ENCODE peak calls at places on chromosomes 6 and 20, in six cellular contexts. K, W, B, I, T and E are unnamed samples.

GRCh38 chr20:49545572-49545971 is 22.4 kb downstream of the PTGIS start:
- DNase-seq in K (no peak), W (no peak), B (no peak), I (no peak), T (no peak), E (no peak)

GRCh38 chr6:8064638-8065518 is 689 bp upstream of the BLOC1S5 start:
- DNase-seq in K (no peak), W (no peak), B (no peak), I (no peak), T (no peak), E (no peak)

GRCh38 chr6:24766685-24767462 is 7.9 kb upstream of the GMNN start:
- DNase-seq in K (no peak), W (no peak), B (peak), I (no peak), T (no peak), E (peak)

GRCh38 chr6:146177785-146178184 is 148.9 kb downstream of the GRM1 start:
- DNase-seq in K (no peak), W (no peak), B (no peak), I (no peak), T (no peak), E (no peak)

GRCh38 chr20:258963-259362 is 1.4 kb downstream of the DEFB132 start:
- DNase-seq in K (no peak), W (no peak), B (peak), I (no peak), T (no peak), E (peak)

GRCh38 chr20:34956751-34957472 is 1.2 kb downstream of the MYH7B start:
- DNase-seq in K (no peak), W (no peak), B (no peak), I (no peak), T (no peak), E (no peak)

GRCh38 chr6:147103641-147104040 is 100.6 kb upstream of the STXBP5 start:
- DNase-seq in K (no peak), W (no peak), B (no peak), I (no peak), T (no peak), E (no peak)

GRCh38 chr6:153031335-153031955 is 28.9 kb upstream of the MTRF1L start:
- DNase-seq in K (no peak), W (no peak), B (peak), I (no peak), T (no peak), E (peak)

GRCh38 chr20:1825492-1825891 is 69.7 kb upstream of the SIRPA start:
- DNase-seq in K (no peak), W (no peak), B (peak), I (no peak), T (no peak), E (peak)

GRCh38 chr6:53464942-53465460 is 79.9 kb downstream of the GCLC start:
- DNase-seq in K (peak), W (no peak), B (peak), I (peak), T (peak), E (no peak)

GRCh38 chr20:52975024-52975732 is 3.0 kb downstream of the TSHZ2 start:
- DNase-seq in K (no peak), W (no peak), B (no peak), I (no peak), T (peak), E (no peak)

GRCh38 chr6:25036461-25036860 is 100.7 kb upstream of the RIPOR2 start:
- DNase-seq in K (no peak), W (no peak), B (no peak), I (no peak), T (no peak), E (no peak)

GRCh38 chr6:43829470-43829869 is 59.5 kb downstream of the VEGFA start:
- DNase-seq in K (no peak), W (no peak), B (no peak), I (no peak), T (no peak), E (no peak)

DNA sequence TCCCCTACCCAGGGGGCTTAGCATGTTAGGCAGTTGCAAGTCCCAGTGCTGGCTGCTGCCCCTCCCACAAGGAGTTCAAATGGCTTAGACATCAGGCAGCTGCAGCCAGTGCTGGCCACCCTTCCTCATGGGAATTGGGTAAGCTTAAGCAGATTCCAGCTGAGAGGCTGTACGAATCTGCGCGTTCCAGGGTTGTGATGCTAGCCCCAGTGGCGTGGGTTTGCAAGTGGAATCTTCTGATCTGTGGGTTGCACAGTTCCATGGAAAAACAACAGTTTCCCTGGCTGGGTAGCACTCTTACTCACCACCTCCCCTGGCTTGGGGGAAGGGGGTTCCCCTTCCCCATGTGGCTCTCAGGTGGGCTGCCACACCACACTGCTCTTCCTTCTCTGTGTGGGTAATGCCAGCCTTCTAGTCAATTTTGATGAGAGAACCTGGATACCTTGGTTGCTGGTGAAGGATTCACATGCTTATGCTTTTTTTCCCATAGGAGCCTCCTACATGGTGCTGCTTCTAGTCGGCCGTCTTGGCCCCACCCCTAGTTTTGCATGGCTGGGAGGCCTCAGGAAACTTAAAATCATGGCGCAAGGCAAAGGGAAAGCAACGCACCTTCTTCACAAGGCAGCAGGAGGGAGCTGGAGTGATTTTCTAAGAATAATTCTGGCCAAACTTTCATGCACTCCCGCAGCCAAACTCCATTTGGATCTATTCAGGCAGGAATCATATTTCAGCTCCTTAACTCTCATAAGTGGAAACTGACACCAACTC is 13.0 kb downstream of the DYNLT2 start:
- DNase-seq in K (no peak), W (no peak), B (no peak), I (no peak), T (no peak), E (no peak)
- H3K4me3 ChIP-seq in K (no peak), W (no peak), B (no peak), I (no peak), T (no peak), E (no peak)

GRCh38 chr6:151448623-151449022 is 3.3 kb downstream of the RMND1 start:
- DNase-seq in K (no peak), W (no peak), B (no peak), I (no peak), T (no peak), E (no peak)
- TF ChIP-seq CTCF in K (no peak), W (peak), B (no peak), I (no peak), T (no peak), E (peak)

GRCh38 chr6:14110001-14110818 is 7.4 kb upstream of the CD83 start:
- DNase-seq in K (no peak), W (no peak), B (no peak), I (no peak), T (no peak), E (no peak)
- H3K4me3 ChIP-seq in K (no peak), W (no peak), B (no peak), I (no peak), T (no peak), E (no peak)

GRCh38 chr6:160767647-160768019 is 65.6 kb downstream of the PLG start:
- DNase-seq in K (no peak), W (no peak), B (no peak), I (no peak), T (no peak), E (no peak)

GRCh38 chr6:160765412-160765811 is 63.4 kb downstream of the PLG start:
- DNase-seq in K (no peak), W (no peak), B (no peak), I (no peak), T (no peak), E (no peak)

GRCh38 chr6:160767019-160767646 is 65.1 kb downstream of the PLG start:
- DNase-seq in K (peak), W (no peak), B (no peak), I (peak), T (peak), E (peak)

GRCh38 chr6:160766657-160767018 is 64.6 kb downstream of the PLG start:
- DNase-seq in K (no peak), W (no peak), B (no peak), I (no peak), T (no peak), E (no peak)

GRCh38 chr6:160768101-160768500 is 66.1 kb downstream of the PLG start:
- DNase-seq in K (no peak), W (no peak), B (no peak), I (no peak), T (no peak), E (no peak)
- TF ChIP-seq CTCF in K (no peak), W (no peak), B (no peak), I (no peak), T (no peak), E (no peak)

GRCh38 chr6:42302441-42302840 is 84.8 kb upstream of the MRPS10 start:
- DNase-seq in K (no peak), W (no peak), B (peak), I (no peak), T (no peak), E (no peak)

GRCh38 chr6:42306439-42307140 is 88.9 kb upstream of the MRPS10 start:
- DNase-seq in K (no peak), W (no peak), B (no peak), I (no peak), T (no peak), E (no peak)

GRCh38 chr6:42304313-42304712 is 86.7 kb upstream of the MRPS10 start:
- DNase-seq in K (no peak), W (no peak), B (peak), I (no peak), T (no peak), E (no peak)

GRCh38 chr6:42301986-42302385 is 84.3 kb upstream of the MRPS10 start:
- DNase-seq in K (no peak), W (no peak), B (no peak), I (no peak), T (no peak), E (no peak)

GRCh38 chr6:42307141-42307470 is 89.4 kb upstream of the MRPS10 start:
- DNase-seq in K (no peak), W (no peak), B (no peak), I (no peak), T (no peak), E (no peak)
- H3K4me3 ChIP-seq in K (no peak), W (no peak), B (no peak), I (no peak), T (no peak), E (no peak)

GRCh38 chr6:227074-227782 is 65.1 kb upstream of the DUSP22 start:
- DNase-seq in K (peak), W (no peak), B (no peak), I (no peak), T (peak), E (no peak)
- TF ChIP-seq CTCF in K (no peak), W (no peak), B (no peak), I (no peak), T (no peak), E (peak)

GRCh38 chr6:129498950-129499870 is 210.8 kb downstream of the ARHGAP18 start:
- DNase-seq in K (no peak), W (no peak), B (peak), I (no peak), T (no peak), E (peak)
- H3K4me3 ChIP-seq in K (no peak), W (peak), B (no peak), I (no peak), T (no peak), E (no peak)

GRCh38 chr6:129667621-129668020 is 42.4 kb downstream of the ARHGAP18 start:
- DNase-seq in K (no peak), W (no peak), B (peak), I (no peak), T (peak), E (peak)

GRCh38 chr6:129670634-129671033 is 39.3 kb downstream of the ARHGAP18 start:
- DNase-seq in K (no peak), W (no peak), B (no peak), I (no peak), T (no peak), E (no peak)

GRCh38 chr6:129663531-129663930 is 46.4 kb downstream of the ARHGAP18 start:
- DNase-seq in K (no peak), W (no peak), B (no peak), I (no peak), T (no peak), E (no peak)

GRCh38 chr6:129665555-129665954 is 44.4 kb downstream of the ARHGAP18 start:
- DNase-seq in K (no peak), W (no peak), B (no peak), I (no peak), T (no peak), E (no peak)

DNA sequence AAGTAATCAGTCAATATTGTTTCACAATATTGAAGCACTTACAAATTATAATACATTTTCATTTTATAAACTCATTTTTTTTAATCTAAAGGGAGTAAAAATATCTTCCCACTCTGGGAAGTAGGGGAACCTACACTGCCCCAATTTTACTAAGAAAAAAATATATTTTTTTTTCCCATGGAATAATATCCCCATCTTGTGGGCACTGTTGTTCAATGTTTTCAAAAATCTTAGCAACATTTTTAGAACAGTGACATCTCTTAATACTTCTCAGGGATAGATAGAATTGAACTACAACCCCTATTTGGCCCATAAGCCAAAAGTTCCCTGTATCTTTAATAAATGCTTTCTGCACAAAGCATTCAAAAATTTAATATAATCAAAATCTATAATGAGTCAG is 42.9 kb downstream of the ARHGAP18 start:
- DNase-seq in K (no peak), W (no peak), B (no peak), I (no peak), T (no peak), E (no peak)
- TF ChIP-seq CTCF in K (no peak), W (peak), B (peak), I (no peak), T (no peak), E (no peak)